ENCODE peak calls at places on chromosomes 6 and 20, in six cellular contexts. B, Y, W, A, K and G are unnamed samples.

GRCh38 chr6:101021504-101021903 is 140.4 kb upstream of the ASCC3 start:
- DNase-seq in K (no peak), B (no peak), W (no peak), Y (no peak), A (no peak), G (no peak)

GRCh38 chr20:3843490-3843889 is 3.1 kb upstream of the MAVS start:
- DNase-seq in A (no peak), W (no peak), Y (peak), B (no peak), K (peak), G (no peak)

GRCh38 chr6:6851059-6851658 is 256.6 kb upstream of the RREB1 start:
- DNase-seq in K (peak), A (no peak), Y (peak), W (peak), B (peak), G (no peak)

GRCh38 chr6:47308674-47309325 is 905 bp downstream of the TNFRSF21 start:
- DNase-seq in Y (no peak), B (peak), A (peak), W (peak), K (peak), G (peak)

GRCh38 chr6:87151786-87152527 is 3.4 kb upstream of the ZNF292 start:
- DNase-seq in Y (peak), K (peak), A (peak), W (peak), B (peak), G (peak)

GRCh38 chr6:44057931-44058616 is 69.2 kb downstream of the MRPL14 start:
- DNase-seq in A (no peak), Y (no peak), B (no peak), W (no peak), K (peak), G (no peak)

GRCh38 chr6:34229877-34230276 is 6.8 kb upstream of the HMGA1 start:
- DNase-seq in B (no peak), K (no peak), A (no peak), W (no peak), Y (no peak), G (no peak)

GRCh38 chr6:144248470-144249301 is 36.4 kb upstream of the UTRN start:
- DNase-seq in B (no peak), Y (peak), A (no peak), K (peak), W (peak), G (no peak)

GRCh38 chr20:25042531-25043498 is 15.1 kb downstream of the ACSS1 start:
- DNase-seq in B (no peak), A (peak), W (no peak), Y (no peak), K (no peak), G (no peak)

GRCh38 chr6:53510751-53511150 is 34.1 kb downstream of the GCLC start:
- DNase-seq in Y (no peak), W (no peak), A (no peak), B (no peak), K (no peak), G (no peak)

GRCh38 chr6:53503060-53503459 is 41.8 kb downstream of the GCLC start:
- DNase-seq in A (no peak), Y (no peak), B (no peak), K (no peak), W (no peak), G (no peak)

GRCh38 chr6:53504438-53505030 is 40.4 kb downstream of the GCLC start:
- DNase-seq in A (no peak), K (no peak), B (no peak), Y (no peak), W (no peak), G (no peak)

GRCh38 chr6:53512631-53513030 is 32.3 kb downstream of the GCLC start:
- DNase-seq in Y (no peak), K (no peak), A (no peak), B (no peak), W (no peak), G (no peak)

GRCh38 chr6:53506872-53507271 is 38.0 kb downstream of the GCLC start:
- DNase-seq in A (no peak), W (no peak), K (no peak), B (no peak), Y (no peak), G (no peak)
- TF ChIP-seq CTCF in A (no peak), W (no peak), K (no peak), B (no peak), Y (no peak), G (no peak)

GRCh38 chr6:72639920-72640621 is 18.2 kb downstream of the KCNQ5 start:
- DNase-seq in A (no peak), K (no peak), Y (no peak), W (no peak), B (no peak), G (no peak)

GRCh38 chr6:72646604-72647485 is 25.0 kb downstream of the KCNQ5 start:
- DNase-seq in K (no peak), B (no peak), Y (no peak), A (no peak), W (no peak), G (no peak)

GRCh38 chr6:72640622-72640930 is 18.7 kb downstream of the KCNQ5 start:
- DNase-seq in Y (no peak), W (no peak), A (no peak), B (no peak), K (no peak), G (no peak)

GRCh38 chr6:72642435-72642834 is 20.6 kb downstream of the KCNQ5 start:
- DNase-seq in Y (no peak), B (no peak), K (no peak), W (no peak), A (no peak), G (no peak)

GRCh38 chr6:72643214-72643613 is 21.4 kb downstream of the KCNQ5 start:
- DNase-seq in K (no peak), B (no peak), W (no peak), A (no peak), Y (no peak), G (no peak)
- TF ChIP-seq CTCF in K (no peak), B (no peak), W (no peak), A (no peak), Y (peak), G (no peak)

GRCh38 chr6:22907085-22907484 is 337.7 kb downstream of the HDGFL1 start:
- DNase-seq in W (no peak), K (no peak), Y (no peak), B (no peak), A (no peak), G (no peak)

GRCh38 chr6:22904413-22904812 is 335.0 kb downstream of the HDGFL1 start:
- DNase-seq in K (no peak), W (no peak), B (no peak), Y (no peak), A (no peak), G (no peak)

GRCh38 chr6:22910370-22910769 is 341.0 kb downstream of the HDGFL1 start:
- DNase-seq in Y (no peak), W (no peak), B (no peak), K (no peak), A (no peak), G (no peak)

GRCh38 chr6:22906091-22906549 is 336.8 kb downstream of the HDGFL1 start:
- DNase-seq in B (no peak), A (no peak), W (peak), Y (peak), K (peak), G (no peak)
- TF ChIP-seq CTCF in B (no peak), A (peak), W (peak), Y (peak), K (peak), G (peak)

GRCh38 chr6:159259726-159260125 is 90.5 kb downstream of the FNDC1 start:
- DNase-seq in K (no peak), W (no peak), Y (no peak), A (no peak), B (no peak), G (no peak)
- TF ChIP-seq CTCF in K (no peak), W (no peak), Y (no peak), A (no peak), B (no peak), G (no peak)

GRCh38 chr6:20629509-20629908 is 95.3 kb downstream of the CDKAL1 start:
- DNase-seq in K (no peak), Y (no peak), A (no peak), W (no peak), B (no peak), G (no peak)
- TF ChIP-seq CTCF in K (no peak), Y (no peak), A (no peak), W (no peak), B (no peak), G (no peak)